ENCODE peak calls at places on chromosomes 5 and 9, in eight cellular contexts. X is cardiac muscle cell, V is DND-41, J is upper lobe of right lung, F is Panc1, P is pancreas, A is GM23248, C is heart left ventricle. B is an unnamed sample. For H3K9me3, the result is how much of the 10 kb centered on the place peaks cover.

GRCh38 chr9:79292731-79293280 is 279.0 kb upstream of the TLE4 start:
- DNase-seq in V (no peak), A (no peak), X (no peak), J (no peak), F (no peak), P (no peak), C (no peak), B (no peak)

GRCh38 chr5:56270568-56271392 is 37.6 kb upstream of the ANKRD55 start:
- DNase-seq in P (peak), V (peak), C (peak), F (peak), J (peak), X (peak), A (peak), B (peak)

GRCh38 chr5:152349683-152350526 is 55.2 kb downstream of the NMUR2 start:
- DNase-seq in V (peak), X (peak), A (peak), C (no peak), J (peak), P (peak), F (peak), B (peak)

GRCh38 chr9:95999390-95999789 is 123.9 kb downstream of the ERCC6L2 start:
- DNase-seq in F (no peak), V (no peak), P (no peak), J (no peak), C (no peak), X (no peak), A (no peak), B (no peak)

GRCh38 chr9:13377286-13377925 is 97.9 kb upstream of the MPDZ start:
- DNase-seq in F (no peak), P (no peak), C (no peak), V (no peak), A (peak), X (no peak), J (no peak), B (no peak)

GRCh38 chr5:40937064-40937463 is 27.8 kb downstream of the C7 start:
- DNase-seq in A (no peak), X (no peak), F (no peak), V (no peak), C (no peak), P (no peak), J (no peak), B (no peak)

GRCh38 chr9:96651626-96652025 is 3.5 kb downstream of the PRXL2C start:
- DNase-seq in X (peak), J (no peak), A (peak), V (no peak), P (no peak), F (no peak), C (no peak), B (no peak)

GRCh38 chr9:95826183-95826838 is 49.2 kb upstream of the ERCC6L2 start:
- DNase-seq in A (peak), F (no peak), J (no peak), X (no peak), V (no peak), P (no peak), C (no peak), B (no peak)

GRCh38 chr9:124658165-124659017 is 112.7 kb downstream of the NR6A1 start:
- DNase-seq in J (peak), P (peak), V (peak), X (peak), A (peak), F (no peak), C (peak), B (peak)

GRCh38 chr9:38004809-38005560 is 64.0 kb downstream of the SHB start:
- DNase-seq in A (no peak), X (no peak), J (no peak), V (no peak), C (no peak), F (no peak), P (no peak), B (no peak)

GRCh38 chr9:74946686-74947085 is 6.0 kb downstream of the C9orf40 start:
- DNase-seq in C (no peak), F (no peak), X (no peak), V (no peak), P (no peak), J (no peak), A (peak), B (no peak)

GRCh38 chr5:172641359-172642045 is 439 bp downstream of the NEURL1B start:
- DNase-seq in X (no peak), P (peak), C (no peak), F (no peak), A (no peak), J (peak), V (no peak), B (peak)

GRCh38 chr9:121240394-121241145 is 27.4 kb upstream of the GSN start:
- DNase-seq in V (no peak), C (no peak), X (no peak), A (peak), J (no peak), F (no peak), P (no peak), B (no peak)

GRCh38 chr9:98861881-98862501 is 54.5 kb downstream of the GALNT12 start:
- DNase-seq in J (no peak), P (no peak), A (peak), F (peak), C (peak), X (peak), V (no peak), B (no peak)

GRCh38 chr5:20023686-20024085 is 35.7 kb upstream of the CDH18 start:
- DNase-seq in A (no peak), V (no peak), X (peak), C (no peak), J (no peak), F (no peak), P (no peak), B (no peak)

GRCh38 chr9:27195191-27195590 is 86.2 kb downstream of the TEK start:
- DNase-seq in X (no peak), P (no peak), V (no peak), F (no peak), A (peak), J (no peak), C (no peak), B (no peak)

GRCh38 chr9:124497441-124497840 is 9.8 kb downstream of the NR5A1 start:
- DNase-seq in F (no peak), A (no peak), V (no peak), X (no peak), J (no peak), P (no peak), C (no peak), B (no peak)

GRCh38 chr9:20649381-20649780 is 27.1 kb upstream of the MLLT3 start:
- DNase-seq in V (no peak), P (no peak), A (no peak), J (no peak), F (no peak), X (peak), C (no peak), B (no peak)

GRCh38 chr9:2777454-2777853 is 60.1 kb downstream of the KCNV2 start:
- DNase-seq in X (no peak), A (no peak), F (no peak), J (no peak), P (no peak), V (no peak), C (no peak), B (no peak)
- H3K9me3 ChIP-seq in X (under half), A (under half), F (under half), J (under half), P (under half), V (under half), C (half or more), B (under half)

GRCh38 chr5:178883815-178884430 is 11.8 kb upstream of the ZFP2 start:
- DNase-seq in C (no peak), P (no peak), V (no peak), F (no peak), J (no peak), A (no peak), X (no peak), B (no peak)
- H3K9me3 ChIP-seq in C (half or more), P (under half), V (half or more), F (half or more), J (half or more), A (under half), X (under half), B (half or more)

GRCh38 chr5:2916076-2916682 is 164.7 kb upstream of the IRX2 start:
- DNase-seq in A (no peak), P (no peak), X (no peak), C (no peak), F (no peak), J (no peak), V (no peak), B (no peak)
- H3K9me3 ChIP-seq in A (under half), P (under half), X (under half), C (under half), F (under half), J (under half), V (under half), B (under half)

DNA sequence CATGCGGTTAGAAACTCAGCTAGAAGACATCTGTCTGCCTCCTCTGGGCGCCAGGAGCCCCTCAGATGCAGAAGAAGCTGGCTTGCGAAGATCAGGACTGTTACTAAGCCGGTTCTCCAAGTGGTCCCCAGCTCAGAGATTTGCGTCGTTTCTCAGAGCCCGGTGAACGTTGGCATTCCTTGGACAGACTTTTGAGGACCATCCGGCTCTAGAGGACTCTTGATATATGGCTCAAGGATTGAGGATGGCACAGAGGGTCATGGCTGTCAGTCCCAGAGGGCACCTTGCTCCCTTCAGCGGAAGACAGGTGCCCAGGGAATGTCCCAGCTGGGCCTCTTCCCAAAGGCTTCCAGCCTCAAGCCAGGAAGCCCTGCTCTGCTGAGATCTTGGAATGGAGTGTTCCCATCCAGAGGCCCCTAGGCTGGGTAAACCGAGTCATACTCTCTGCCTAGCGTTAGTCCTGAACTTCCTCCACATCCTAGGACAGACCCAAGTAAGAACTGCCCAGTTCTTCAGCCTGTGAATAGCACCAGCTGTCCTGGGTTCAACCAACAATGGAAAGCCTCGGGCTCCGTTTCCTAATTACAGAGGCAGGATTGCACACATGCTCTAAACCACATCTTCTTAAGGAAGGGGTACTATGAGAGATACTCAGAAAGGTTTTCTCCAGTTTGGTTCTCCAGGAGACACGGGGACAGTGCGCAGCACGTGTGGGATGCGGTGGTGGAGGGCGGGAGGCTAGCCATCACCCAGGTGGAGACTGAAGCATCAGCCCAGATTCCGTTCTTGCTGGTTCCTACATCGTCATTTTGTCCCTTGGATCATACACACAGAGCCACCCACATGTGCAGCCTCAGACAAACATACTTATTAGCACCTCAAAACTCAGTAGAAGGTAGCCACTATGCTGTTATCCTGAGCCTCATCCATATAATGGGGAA is 51.4 kb downstream of the ZNF354C start:
- DNase-seq in J (no peak), V (no peak), A (no peak), C (no peak), P (no peak), X (no peak), F (no peak), B (no peak)
- H3K9me3 ChIP-seq in J (under half), V (under half), A (under half), C (half or more), P (under half), X (under half), F (under half), B (under half)

GRCh38 chr5:108372369-108372768 is 9.5 kb downstream of the FBXL17 start:
- DNase-seq in X (no peak), C (no peak), V (no peak), F (no peak), P (no peak), A (no peak), J (no peak), B (no peak)

GRCh38 chr5:108379722-108380530 is 2.0 kb downstream of the FBXL17 start:
- DNase-seq in V (peak), C (no peak), A (peak), J (no peak), X (no peak), P (no peak), F (no peak), B (no peak)

GRCh38 chr5:108373426-108373825 is 8.5 kb downstream of the FBXL17 start:
- DNase-seq in A (no peak), C (no peak), P (no peak), F (no peak), X (no peak), J (no peak), V (no peak), B (no peak)

GRCh38 chr5:108371263-108371662 is 10.6 kb downstream of the FBXL17 start:
- DNase-seq in A (no peak), P (no peak), J (no peak), X (no peak), F (no peak), C (no peak), V (no peak), B (no peak)

DNA sequence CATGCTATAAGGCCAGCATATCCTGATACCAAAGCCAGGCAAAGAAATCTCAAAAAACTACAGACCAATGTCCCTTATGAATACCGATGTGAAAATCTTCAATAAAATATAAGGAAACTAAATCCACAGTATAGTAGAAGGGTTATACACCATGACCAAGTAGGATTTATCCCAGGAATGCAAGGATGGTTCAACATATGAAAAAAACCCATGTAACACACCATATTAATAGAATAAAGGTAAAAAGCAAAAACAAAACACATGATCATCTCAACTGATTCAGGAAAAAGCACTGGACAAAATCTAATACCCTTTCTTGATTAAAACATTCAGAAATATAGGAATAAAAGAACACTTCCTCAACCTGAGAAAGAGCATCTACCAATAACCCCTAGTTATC is 6.1 kb downstream of the FBXL17 start:
- DNase-seq in C (no peak), J (no peak), F (no peak), V (no peak), A (no peak), P (no peak), X (no peak), B (no peak)
- H3K9me3 ChIP-seq in C (under half), J (under half), F (under half), V (under half), A (under half), P (under half), X (under half), B (under half)

GRCh38 chr5:2254404-2254803 is 371.7 kb upstream of the IRX4 start:
- DNase-seq in P (no peak), A (no peak), F (no peak), C (no peak), X (no peak), V (no peak), J (no peak), B (no peak)
- H3K9me3 ChIP-seq in P (under half), A (under half), F (under half), C (under half), X (under half), V (under half), J (under half), B (under half)

DNA sequence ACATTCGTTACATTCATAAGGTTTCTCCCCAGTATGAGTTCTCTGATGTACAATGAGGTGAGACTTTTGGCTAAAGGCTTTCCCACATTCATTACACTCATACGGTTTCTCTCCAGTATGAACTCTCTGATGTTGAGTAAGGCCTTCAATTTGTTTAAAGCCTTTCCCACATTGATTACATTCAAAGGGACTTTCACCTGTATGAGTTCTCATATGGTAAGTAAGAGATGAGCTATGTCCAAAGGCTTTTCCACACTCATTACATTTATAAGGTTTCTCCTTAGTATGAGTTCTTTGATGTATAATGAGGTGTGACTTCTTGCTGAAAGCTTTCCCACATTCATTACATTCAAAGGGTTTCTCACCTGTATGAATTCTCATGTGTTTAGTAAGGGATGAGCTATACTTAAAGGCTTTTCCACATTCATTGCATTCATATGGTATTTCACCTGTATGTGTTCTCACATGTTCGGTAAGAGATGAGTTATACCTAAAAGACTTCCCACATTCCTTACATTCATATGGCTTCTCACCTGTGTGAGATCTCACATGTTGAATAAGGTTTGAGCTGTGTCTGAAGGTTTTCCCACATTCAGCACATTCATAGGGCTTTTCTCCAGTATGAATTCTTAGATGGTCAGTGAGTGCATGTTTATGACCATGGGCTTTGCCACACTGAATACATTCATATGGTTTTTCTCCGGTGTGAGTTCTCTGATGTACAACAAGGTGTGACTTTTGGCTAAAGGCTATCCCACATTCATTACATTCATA is 13.5 kb downstream of the ZFP37 start:
- DNase-seq in C (no peak), F (no peak), V (no peak), X (peak), J (no peak), P (no peak), A (peak), B (no peak)
- H3K9me3 ChIP-seq in C (half or more), F (under half), V (under half), X (under half), J (half or more), P (under half), A (under half), B (half or more)

GRCh38 chr5:141180313-141180712 is 1.9 kb upstream of the PCDHB16 start:
- DNase-seq in C (no peak), F (no peak), X (no peak), P (no peak), V (no peak), J (no peak), A (no peak), B (no peak)

GRCh38 chr5:141186897-141187512 is at the start of gene PCDHB9:
- DNase-seq in A (peak), J (no peak), F (no peak), P (no peak), C (no peak), V (peak), X (peak), B (peak)

DNA sequence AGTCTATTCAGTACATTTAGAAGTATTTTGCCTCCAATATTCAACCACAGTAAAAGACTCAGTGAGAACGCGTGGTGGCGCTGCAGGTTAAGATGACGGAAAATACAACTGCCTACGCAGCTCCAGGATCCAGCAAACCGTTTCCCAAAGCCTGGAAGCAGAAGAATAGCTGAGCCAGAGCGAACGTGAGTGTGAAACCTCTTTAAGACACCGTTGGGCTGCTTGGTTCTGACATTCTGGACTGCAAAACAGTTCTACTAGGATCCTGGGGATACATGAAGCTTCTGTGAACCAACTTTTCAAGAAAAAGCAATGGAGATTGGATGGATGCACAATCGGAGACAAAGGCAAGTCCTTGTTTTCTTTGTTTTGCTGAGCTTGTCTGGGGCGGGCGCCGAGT is at the start of gene PCDHB16:
- DNase-seq in P (no peak), V (no peak), C (no peak), A (peak), X (peak), F (no peak), J (no peak), B (peak)
- H3K9me3 ChIP-seq in P (under half), V (under half), C (half or more), A (under half), X (under half), F (under half), J (under half), B (under half)

GRCh38 chr9:61666849-61667371 is 477.1 kb downstream of the SPATA31A7 start:
- DNase-seq in J (peak), P (no peak), C (no peak), F (no peak), X (no peak), V (no peak), A (no peak), B (no peak)

GRCh38 chr9:61668846-61669245 is 479.0 kb downstream of the SPATA31A7 start:
- DNase-seq in C (no peak), J (peak), P (no peak), V (no peak), A (no peak), X (no peak), F (no peak), B (no peak)

GRCh38 chr9:61669352-61669751 is 479.5 kb downstream of the SPATA31A7 start:
- DNase-seq in A (no peak), X (no peak), C (no peak), P (no peak), V (no peak), J (peak), F (no peak), B (no peak)

GRCh38 chr9:61666310-61666709 is 476.5 kb downstream of the SPATA31A7 start:
- DNase-seq in A (no peak), J (peak), P (no peak), X (no peak), C (no peak), F (no peak), V (no peak), B (no peak)

GRCh38 chr9:61667559-61668121 is 477.8 kb downstream of the SPATA31A7 start:
- DNase-seq in F (no peak), A (no peak), V (no peak), P (no peak), C (no peak), J (peak), X (no peak), B (no peak)
- H3K9me3 ChIP-seq in F (under half), A (under half), V (under half), P (under half), C (under half), J (under half), X (under half), B (under half)